ENCODE peak calls at places on chromosomes 7 and 10, in seven cellular contexts. D is RPMI7951, I is T-helper 2 cell, A is AG09319, P is aorta, V is neural crest cell, S is SHP77. U is an unnamed sample.

GRCh38 chr10:49395741-49396665 is at the start of gene DRGX:
- DNase-seq in V (no peak), I (no peak), D (no peak), P (no peak), S (no peak), A (no peak), U (peak)

GRCh38 chr10:25504838-25505237 is 330.0 kb downstream of the GPR158 start:
- DNase-seq in A (no peak), I (no peak), P (no peak), S (no peak), V (no peak), D (no peak), U (no peak)

GRCh38 chr7:94436018-94436604 is 41.4 kb downstream of the COL1A2 start:
- DNase-seq in I (no peak), V (peak), P (peak), S (peak), A (no peak), D (peak), U (peak)

GRCh38 chr7:155647734-155648133 is 3.3 kb downstream of the RBM33 start:
- DNase-seq in I (no peak), S (no peak), V (no peak), P (no peak), D (no peak), A (no peak), U (no peak)

GRCh38 chr7:128177768-128178550 is 63.1 kb upstream of the LEP start:
- DNase-seq in P (no peak), D (no peak), I (no peak), A (no peak), V (no peak), S (no peak), U (no peak)

GRCh38 chr7:57199252-57199651 is 67.0 kb upstream of the ZNF479 start:
- DNase-seq in S (no peak), P (no peak), D (no peak), A (no peak), V (no peak), I (no peak), U (no peak)

GRCh38 chr7:92854501-92855238 is 18.3 kb upstream of the CDK6 start:
- DNase-seq in D (no peak), V (no peak), A (no peak), S (no peak), I (no peak), P (no peak), U (no peak)

GRCh38 chr10:111079241-111079760 is 2.5 kb downstream of the ADRA2A start:
- DNase-seq in I (no peak), V (no peak), S (no peak), A (no peak), D (no peak), P (no peak), U (no peak)

GRCh38 chr7:117119192-117119924 is 166.1 kb downstream of the ST7 start:
- DNase-seq in V (peak), I (peak), A (peak), D (peak), P (peak), S (peak), U (peak)

GRCh38 chr7:6170571-6171531 is 101.6 kb downstream of the CYTH3 start:
- DNase-seq in V (no peak), I (no peak), D (no peak), A (no peak), P (no peak), S (no peak), U (no peak)

GRCh38 chr7:94656925-94657731 is 1.2 kb upstream of the SGCE start:
- DNase-seq in V (peak), I (no peak), S (peak), P (peak), D (peak), A (no peak), U (peak)

GRCh38 chr7:2084331-2084730 is 148.4 kb downstream of the MAD1L1 start:
- DNase-seq in P (no peak), I (no peak), V (no peak), A (no peak), S (no peak), D (no peak), U (no peak)

GRCh38 chr7:25171071-25171470 is 46.0 kb upstream of the CYCS start:
- DNase-seq in I (no peak), D (no peak), P (no peak), V (no peak), A (no peak), S (no peak), U (no peak)

GRCh38 chr7:28957064-28957821 is 887 bp downstream of the TRIL start:
- DNase-seq in I (no peak), S (no peak), V (peak), D (peak), P (peak), A (no peak), U (peak)

GRCh38 chr10:128314691-128315090 is 188.5 kb upstream of the MKI67 start:
- DNase-seq in P (no peak), A (no peak), I (no peak), S (no peak), V (no peak), D (no peak), U (no peak)

GRCh38 chr7:154503962-154504550 is 451.9 kb downstream of the DPP6 start:
- DNase-seq in I (no peak), D (peak), A (no peak), V (no peak), P (no peak), S (peak), U (peak)

GRCh38 chr10:7412482-7413251 is 1.8 kb upstream of the SFMBT2 start:
- DNase-seq in A (no peak), P (peak), S (no peak), I (no peak), V (peak), D (no peak), U (peak)

GRCh38 chr10:113709221-113709838 is 29.6 kb downstream of the CASP7 start:
- DNase-seq in D (peak), A (peak), S (no peak), P (no peak), I (no peak), V (no peak), U (no peak)

GRCh38 chr10:118501637-118502440 is 93.6 kb downstream of the PRLHR start:
- DNase-seq in V (no peak), S (no peak), A (peak), P (no peak), D (peak), I (no peak), U (no peak)

GRCh38 chr7:87475359-87476178 is at the start of gene ABCB4:
- DNase-seq in A (no peak), D (no peak), I (no peak), S (no peak), V (peak), P (peak), U (peak)

GRCh38 chr7:107111196-107111595 is 57.6 kb upstream of the HBP1 start:
- DNase-seq in A (no peak), I (no peak), P (no peak), S (no peak), D (peak), V (no peak), U (no peak)

GRCh38 chr10:48681749-48682148 is 2.9 kb upstream of the WDFY4 start:
- DNase-seq in P (no peak), S (no peak), I (no peak), V (no peak), D (no peak), A (no peak), U (no peak)

GRCh38 chr10:127937069-127937468 is 30.2 kb downstream of the PTPRE start:
- DNase-seq in I (no peak), V (no peak), S (no peak), A (no peak), P (no peak), D (no peak), U (no peak)

GRCh38 chr10:86657011-86657395 is 2.7 kb downstream of the OPN4 start:
- DNase-seq in V (no peak), I (no peak), D (no peak), S (no peak), A (no peak), P (peak), U (no peak)